ENCODE peak calls at places on chromosomes 2 and 18, in four cellular contexts. Q is body of pancreas, G is aorta, D is PC-9. N is an unnamed sample. For H3K9me3, the result is how much of the 10 kb centered on the place peaks cover.

GRCh38 chr2:20561703-20562454 is 89.0 kb downstream of the HS1BP3 start:
- DNase-seq in D (peak), G (peak), Q (no peak), N (peak)

GRCh38 chr2:121821476-121822158 is 66.2 kb downstream of the TSN start:
- DNase-seq in D (no peak), Q (no peak), G (no peak), N (no peak)

GRCh38 chr2:158994920-158995676 is 26.7 kb downstream of the TANC1 start:
- DNase-seq in D (no peak), G (no peak), Q (no peak), N (no peak)

GRCh38 chr2:67322361-67323001 is 74.7 kb upstream of the ETAA1 start:
- DNase-seq in D (peak), Q (peak), G (peak), N (no peak)

GRCh38 chr2:151238527-151239487 is 22.9 kb downstream of the RBM43 start:
- DNase-seq in D (peak), Q (peak), G (no peak), N (no peak)

GRCh38 chr18:3321133-3321812 is 59.3 kb downstream of the MYL12B start:
- DNase-seq in Q (no peak), D (peak), G (no peak), N (no peak)

GRCh38 chr2:60445684-60446184 is 107.7 kb downstream of the BCL11A start:
- DNase-seq in Q (no peak), G (no peak), D (no peak), N (no peak)

GRCh38 chr2:96110621-96111256 is 5.6 kb downstream of the ADRA2B start:
- DNase-seq in D (no peak), Q (peak), G (peak), N (peak)

GRCh38 chr2:111148925-111149324 is 28.2 kb downstream of the BCL2L11 start:
- DNase-seq in G (no peak), Q (no peak), D (no peak), N (no peak)

GRCh38 chr2:232296766-232297525 is 81.6 kb upstream of the ALPP start:
- DNase-seq in D (no peak), G (no peak), Q (no peak), N (no peak)

GRCh38 chr18:3466872-3467271 is 16.9 kb downstream of the TGIF1 start:
- DNase-seq in Q (no peak), D (no peak), G (no peak), N (no peak)

GRCh38 chr18:76371301-76371700 is 123.7 kb downstream of the ZNF516 start:
- DNase-seq in D (no peak), G (peak), Q (no peak), N (no peak)

GRCh38 chr2:28895189-28895893 is 874 bp downstream of the WDR43 start:
- DNase-seq in G (peak), D (peak), Q (peak), N (peak)

GRCh38 chr2:27020337-27020948 is 12.3 kb upstream of the TMEM214 start:
- DNase-seq in G (peak), Q (peak), D (no peak), N (no peak)

GRCh38 chr2:70123051-70123828 is 36.0 kb downstream of the PCBP1 start:
- DNase-seq in Q (peak), D (no peak), G (peak), N (no peak)

GRCh38 chr2:218026676-218027425 is 24.1 kb upstream of the TNS1 start:
- DNase-seq in Q (peak), G (peak), D (no peak), N (peak)

GRCh38 chr2:120899799-120900198 is 164.1 kb downstream of the GLI2 start:
- DNase-seq in G (no peak), Q (no peak), D (no peak), N (no peak)

GRCh38 chr2:72142743-72143440 is 4.8 kb downstream of the CYP26B1 start:
- DNase-seq in G (peak), Q (peak), D (no peak), N (peak)

GRCh38 chr2:229164545-229165249 is 106.4 kb downstream of the PID1 start:
- DNase-seq in G (no peak), Q (no peak), D (no peak), N (no peak)

GRCh38 chr2:2109186-2109585 is 221.9 kb downstream of the MYT1L start:
- DNase-seq in Q (no peak), D (no peak), G (no peak), N (no peak)
- H3K9me3 ChIP-seq in Q (under half), D (under half), G (under half), N (under half)

GRCh38 chr2:131122496-131122895 is 17.4 kb downstream of the PLEKHB2 start:
- DNase-seq in Q (no peak), D (no peak), G (no peak), N (no peak)
- H3K9me3 ChIP-seq in Q (under half), D (under half), G (under half), N (under half)

GRCh38 chr18:14939141-14939540 is 191.2 kb downstream of the ANKRD30B start:
- DNase-seq in G (no peak), D (no peak), Q (no peak), N (no peak)
- H3K9me3 ChIP-seq in G (under half), D (under half), Q (under half), N (under half)

DNA sequence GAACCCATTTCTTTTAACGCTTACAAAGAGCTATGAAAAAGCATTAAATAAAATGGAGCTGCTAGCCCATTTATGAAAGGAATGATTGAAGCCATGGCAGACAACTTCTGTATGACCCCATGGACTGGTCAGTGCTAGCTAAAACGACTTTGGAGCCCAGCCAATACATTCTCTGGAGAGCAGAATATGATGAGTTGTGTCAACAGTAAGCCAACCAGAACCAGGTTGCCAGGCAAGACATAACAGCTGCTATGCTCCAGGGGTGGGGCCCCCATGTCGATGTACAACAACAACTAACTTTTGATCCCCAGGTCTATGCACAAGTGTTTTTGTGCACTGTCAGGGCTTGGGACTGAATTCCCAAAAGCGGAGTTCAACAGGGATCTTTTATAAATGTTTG is 64.8 kb upstream of the MYO3B start:
- DNase-seq in Q (peak), D (no peak), G (no peak), N (no peak)
- H3K9me3 ChIP-seq in Q (under half), D (under half), G (under half), N (under half)

GRCh38 chr2:65675350-65675749 is 243.0 kb upstream of the SPRED2 start:
- DNase-seq in G (no peak), Q (no peak), D (no peak), N (no peak)

GRCh38 chr2:65666156-65666725 is 233.8 kb upstream of the SPRED2 start:
- DNase-seq in Q (no peak), D (no peak), G (no peak), N (no peak)

GRCh38 chr2:65668744-65669143 is 236.3 kb upstream of the SPRED2 start:
- DNase-seq in G (no peak), Q (no peak), D (no peak), N (no peak)

GRCh38 chr2:65669574-65669973 is 237.2 kb upstream of the SPRED2 start:
- DNase-seq in D (no peak), Q (no peak), G (no peak), N (no peak)

DNA sequence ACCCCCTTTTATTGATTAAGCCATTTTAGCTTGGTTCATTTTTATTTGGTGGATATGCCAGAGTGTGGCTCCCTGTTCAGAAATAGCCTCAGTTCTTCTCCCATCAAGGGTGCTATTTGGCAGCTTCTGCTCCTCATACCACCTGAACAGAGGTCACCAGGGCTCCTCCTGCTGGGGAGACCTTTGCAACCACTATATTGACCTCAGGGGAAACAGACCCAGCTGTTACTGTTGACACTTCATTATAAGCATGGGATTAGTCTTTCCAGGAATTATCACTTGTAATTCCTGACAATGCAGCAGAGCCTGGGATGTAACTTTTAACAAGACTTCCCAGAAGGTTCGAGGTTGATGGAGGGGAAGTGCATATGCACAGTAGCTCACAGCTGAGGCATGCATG is 239.3 kb upstream of the SPRED2 start:
- DNase-seq in Q (no peak), D (no peak), G (no peak), N (no peak)
- H3K9me3 ChIP-seq in Q (under half), D (under half), G (under half), N (under half)

GRCh38 chr2:4464607-4465006 is 761.2 kb downstream of the DCDC2C start:
- DNase-seq in G (no peak), Q (no peak), D (no peak), N (no peak)
- H3K9me3 ChIP-seq in G (under half), Q (under half), D (under half), N (under half)

GRCh38 chr2:224764565-224765236 is 48.5 kb upstream of the CCDC195 start:
- DNase-seq in D (no peak), G (no peak), Q (no peak), N (no peak)
- H3K9me3 ChIP-seq in D (under half), G (under half), Q (under half), N (under half)

DNA sequence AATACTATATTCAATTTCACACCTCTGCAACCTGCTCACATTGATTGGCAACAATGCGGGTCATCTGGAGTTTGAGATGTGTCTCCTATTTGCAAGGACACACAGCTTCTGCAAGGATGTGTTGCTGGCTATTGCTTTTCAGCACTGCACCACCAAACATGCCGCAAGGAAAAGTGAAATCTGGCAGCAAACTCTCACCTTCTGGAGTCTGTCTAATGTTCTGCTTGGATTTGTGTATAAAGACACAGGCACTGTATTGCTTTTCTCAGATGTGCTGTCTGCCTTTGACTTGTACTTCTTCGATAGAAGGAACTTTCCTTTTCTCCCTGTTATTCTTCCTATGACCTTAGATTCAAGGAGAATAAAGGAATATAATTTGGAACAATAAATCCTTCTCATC is 138.6 kb upstream of the EPHA4 start:
- DNase-seq in D (no peak), Q (no peak), G (no peak), N (no peak)
- H3K9me3 ChIP-seq in D (under half), Q (under half), G (under half), N (under half)

N was measured in upper lobe of right lung.